ENCODE peak calls at places on chromosomes 5 and 9, in seven cellular contexts. One of them, this sample, is unnamed. For H3K4me1, the result is how much of the 10 kb centered on the place peaks cover.

GRCh38 chr9:128078504-128079434 is 10.7 kb downstream of the SLC25A25 start:
- DNase-seq in tibial nerve: no peak
- DNase-seq in kidney: no peak
- DNase-seq in CD8-positive, alpha-beta memory T cell: no peak
- DNase-seq in heart left ventricle: no peak
- DNase-seq in transverse colon: peak
- DNase-seq in A549: peak
- DNase-seq in this sample: no peak

GRCh38 chr9:76419782-76420380 is 25.7 kb upstream of the RFK start:
- DNase-seq in tibial nerve: no peak
- DNase-seq in kidney: no peak
- DNase-seq in CD8-positive, alpha-beta memory T cell: no peak
- DNase-seq in heart left ventricle: no peak
- DNase-seq in transverse colon: no peak
- DNase-seq in A549: peak
- DNase-seq in this sample: peak

GRCh38 chr5:125189451-125190051 is 443.1 kb upstream of the ZNF608 start:
- DNase-seq in tibial nerve: no peak
- DNase-seq in kidney: no peak
- DNase-seq in CD8-positive, alpha-beta memory T cell: no peak
- DNase-seq in heart left ventricle: no peak
- DNase-seq in transverse colon: no peak
- DNase-seq in A549: no peak
- DNase-seq in this sample: no peak

GRCh38 chr9:134631881-134632280 is 9.7 kb upstream of the COL5A1 start:
- DNase-seq in tibial nerve: no peak
- DNase-seq in kidney: peak
- DNase-seq in CD8-positive, alpha-beta memory T cell: no peak
- DNase-seq in heart left ventricle: no peak
- DNase-seq in transverse colon: no peak
- DNase-seq in A549: no peak
- DNase-seq in this sample: no peak

GRCh38 chr9:36194326-36195000 is 3.7 kb downstream of the CLTA start:
- DNase-seq in tibial nerve: no peak
- DNase-seq in kidney: no peak
- DNase-seq in CD8-positive, alpha-beta memory T cell: no peak
- DNase-seq in heart left ventricle: no peak
- DNase-seq in transverse colon: no peak
- DNase-seq in A549: no peak
- DNase-seq in this sample: no peak

GRCh38 chr9:109052416-109052815 is 39.1 kb upstream of the CTNNAL1 start:
- DNase-seq in tibial nerve: no peak
- DNase-seq in kidney: no peak
- DNase-seq in CD8-positive, alpha-beta memory T cell: no peak
- DNase-seq in heart left ventricle: no peak
- DNase-seq in transverse colon: no peak
- DNase-seq in A549: no peak
- DNase-seq in this sample: no peak

GRCh38 chr5:9440517-9440916 is 105.4 kb downstream of the SEMA5A start:
- DNase-seq in tibial nerve: no peak
- DNase-seq in kidney: no peak
- DNase-seq in CD8-positive, alpha-beta memory T cell: no peak
- DNase-seq in heart left ventricle: no peak
- DNase-seq in transverse colon: no peak
- DNase-seq in A549: no peak
- DNase-seq in this sample: peak

GRCh38 chr5:94223231-94223630 is 395.2 kb downstream of the KIAA0825 start:
- DNase-seq in tibial nerve: no peak
- DNase-seq in kidney: no peak
- DNase-seq in CD8-positive, alpha-beta memory T cell: no peak
- DNase-seq in heart left ventricle: no peak
- DNase-seq in transverse colon: no peak
- DNase-seq in A549: no peak
- DNase-seq in this sample: no peak

DNA sequence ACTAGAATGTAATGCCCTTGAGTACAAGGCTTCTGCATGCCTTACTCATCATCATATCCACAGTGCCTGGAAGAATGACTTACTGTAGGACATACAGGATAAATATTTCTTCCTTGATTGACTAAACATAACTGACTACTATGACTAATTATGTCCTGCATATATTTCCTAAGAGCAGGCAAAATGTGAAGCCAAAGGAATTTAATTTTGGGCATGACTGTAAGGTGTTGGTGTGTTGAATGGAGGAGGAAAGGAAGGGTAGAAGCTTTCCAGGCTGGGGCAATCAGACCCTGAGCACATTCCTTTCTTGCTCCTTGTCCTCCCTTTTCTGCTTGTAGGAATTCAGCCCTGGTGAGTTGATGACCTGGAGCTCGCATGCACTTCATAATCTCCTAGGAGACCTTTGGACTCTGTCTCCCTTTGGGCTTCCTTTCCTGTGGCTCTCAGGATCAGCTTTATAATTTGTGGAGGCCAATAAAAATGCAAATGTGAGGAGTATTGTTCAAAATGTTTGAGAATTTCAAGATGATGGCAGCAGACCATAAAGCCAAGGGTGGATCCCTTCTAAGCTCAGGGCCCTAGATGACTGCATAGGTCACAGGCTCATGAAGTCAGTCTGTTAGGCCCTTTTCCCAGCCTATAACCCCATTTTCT is 174.0 kb downstream of the HMHB1 start:
- DNase-seq in tibial nerve: no peak
- DNase-seq in kidney: no peak
- DNase-seq in CD8-positive, alpha-beta memory T cell: no peak
- DNase-seq in heart left ventricle: no peak
- DNase-seq in transverse colon: peak
- DNase-seq in A549: no peak
- DNase-seq in this sample: no peak
- H3K4me1 ChIP-seq in tibial nerve: under half
- H3K4me1 ChIP-seq in kidney: under half
- H3K4me1 ChIP-seq in CD8-positive, alpha-beta memory T cell: under half
- H3K4me1 ChIP-seq in heart left ventricle: under half
- H3K4me1 ChIP-seq in transverse colon: under half
- H3K4me1 ChIP-seq in A549: under half
- H3K4me1 ChIP-seq in this sample: under half

DNA sequence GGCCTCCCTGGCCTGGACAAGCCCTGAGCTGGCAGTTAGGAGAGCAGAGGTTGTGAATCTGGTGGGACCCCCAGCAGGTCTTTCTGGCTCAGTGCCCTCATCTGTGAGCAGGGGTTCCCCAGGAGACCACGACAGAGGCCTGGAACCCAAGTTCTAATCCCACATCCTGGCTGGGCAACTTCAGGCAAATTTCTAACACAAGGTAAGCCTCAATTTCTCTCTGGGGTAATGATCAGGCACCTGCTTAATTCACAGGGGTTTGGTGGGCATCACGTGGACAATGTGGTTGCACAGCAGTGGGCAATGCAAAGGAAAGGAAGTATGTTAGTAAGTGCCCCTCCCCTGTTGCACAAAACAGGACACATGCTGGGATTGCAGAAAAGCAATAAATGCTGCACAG is 1.9 kb upstream of the KCNIP1 start:
- DNase-seq in tibial nerve: no peak
- DNase-seq in kidney: no peak
- DNase-seq in CD8-positive, alpha-beta memory T cell: no peak
- DNase-seq in heart left ventricle: no peak
- DNase-seq in transverse colon: no peak
- DNase-seq in A549: no peak
- DNase-seq in this sample: no peak
- H3K4me3 ChIP-seq in tibial nerve: no peak
- H3K4me3 ChIP-seq in kidney: no peak
- H3K4me3 ChIP-seq in CD8-positive, alpha-beta memory T cell: no peak
- H3K4me3 ChIP-seq in heart left ventricle: no peak
- H3K4me3 ChIP-seq in transverse colon: no peak
- H3K4me3 ChIP-seq in A549: no peak
- H3K4me3 ChIP-seq in this sample: no peak

DNA sequence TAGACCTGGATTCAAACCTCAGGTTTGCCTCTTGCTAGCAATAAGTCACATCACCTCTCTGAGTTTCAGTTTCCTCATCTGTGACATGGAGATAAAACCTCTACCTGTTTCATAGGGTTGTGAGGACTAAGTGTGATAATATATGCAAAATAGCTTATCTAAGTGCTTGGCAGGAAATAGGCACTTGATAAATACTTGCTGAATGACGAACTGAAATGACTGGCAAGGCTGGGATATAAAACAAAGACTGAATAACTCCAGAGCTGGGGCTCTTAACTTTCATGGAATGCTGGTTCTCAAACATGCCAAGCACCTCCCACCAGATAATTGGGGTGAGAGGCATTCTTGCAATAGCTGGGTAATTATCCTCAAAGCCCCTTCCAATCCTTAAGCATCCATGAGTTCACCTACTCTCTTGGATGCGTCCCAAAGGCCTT is 87.6 kb downstream of the ADRB2 start:
- DNase-seq in tibial nerve: no peak
- DNase-seq in kidney: no peak
- DNase-seq in CD8-positive, alpha-beta memory T cell: no peak
- DNase-seq in heart left ventricle: no peak
- DNase-seq in transverse colon: no peak
- DNase-seq in A549: no peak
- DNase-seq in this sample: peak
- H3K4me1 ChIP-seq in tibial nerve: under half
- H3K4me1 ChIP-seq in kidney: under half
- H3K4me1 ChIP-seq in CD8-positive, alpha-beta memory T cell: under half
- H3K4me1 ChIP-seq in heart left ventricle: under half
- H3K4me1 ChIP-seq in transverse colon: under half
- H3K4me1 ChIP-seq in A549: under half
- H3K4me1 ChIP-seq in this sample: half or more

GRCh38 chr9:136643596-136644342 is 18.9 kb upstream of the EGFL7 start:
- DNase-seq in tibial nerve: no peak
- DNase-seq in kidney: peak
- DNase-seq in CD8-positive, alpha-beta memory T cell: no peak
- DNase-seq in heart left ventricle: peak
- DNase-seq in transverse colon: no peak
- DNase-seq in A549: no peak
- DNase-seq in this sample: no peak
- H3K4me3 ChIP-seq in tibial nerve: no peak
- H3K4me3 ChIP-seq in kidney: peak
- H3K4me3 ChIP-seq in CD8-positive, alpha-beta memory T cell: peak
- H3K4me3 ChIP-seq in heart left ventricle: peak
- H3K4me3 ChIP-seq in transverse colon: no peak
- H3K4me3 ChIP-seq in A549: peak
- H3K4me3 ChIP-seq in this sample: no peak

GRCh38 chr9:90827181-90827866 is 25.7 kb downstream of the SYK start:
- DNase-seq in tibial nerve: no peak
- DNase-seq in kidney: no peak
- DNase-seq in CD8-positive, alpha-beta memory T cell: no peak
- DNase-seq in heart left ventricle: no peak
- DNase-seq in transverse colon: peak
- DNase-seq in A549: no peak
- DNase-seq in this sample: no peak

GRCh38 chr9:90835206-90835605 is 33.6 kb downstream of the SYK start:
- DNase-seq in tibial nerve: no peak
- DNase-seq in kidney: no peak
- DNase-seq in CD8-positive, alpha-beta memory T cell: no peak
- DNase-seq in heart left ventricle: no peak
- DNase-seq in transverse colon: no peak
- DNase-seq in A549: no peak
- DNase-seq in this sample: no peak

GRCh38 chr9:90832251-90832650 is 30.6 kb downstream of the SYK start:
- DNase-seq in tibial nerve: no peak
- DNase-seq in kidney: no peak
- DNase-seq in CD8-positive, alpha-beta memory T cell: no peak
- DNase-seq in heart left ventricle: no peak
- DNase-seq in transverse colon: no peak
- DNase-seq in A549: no peak
- DNase-seq in this sample: no peak

GRCh38 chr9:90830051-90830450 is 28.4 kb downstream of the SYK start:
- DNase-seq in tibial nerve: no peak
- DNase-seq in kidney: no peak
- DNase-seq in CD8-positive, alpha-beta memory T cell: no peak
- DNase-seq in heart left ventricle: no peak
- DNase-seq in transverse colon: no peak
- DNase-seq in A549: no peak
- DNase-seq in this sample: no peak

GRCh38 chr9:90830977-90831376 is 29.4 kb downstream of the SYK start:
- DNase-seq in tibial nerve: no peak
- DNase-seq in kidney: no peak
- DNase-seq in CD8-positive, alpha-beta memory T cell: no peak
- DNase-seq in heart left ventricle: no peak
- DNase-seq in transverse colon: no peak
- DNase-seq in A549: no peak
- DNase-seq in this sample: no peak
- H3K4me1 ChIP-seq in tibial nerve: under half
- H3K4me1 ChIP-seq in kidney: under half
- H3K4me1 ChIP-seq in CD8-positive, alpha-beta memory T cell: under half
- H3K4me1 ChIP-seq in heart left ventricle: under half
- H3K4me1 ChIP-seq in transverse colon: under half
- H3K4me1 ChIP-seq in A549: under half
- H3K4me1 ChIP-seq in this sample: under half

GRCh38 chr9:137236936-137237421 is 4.1 kb upstream of the TUBB4B start:
- DNase-seq in tibial nerve: no peak
- DNase-seq in kidney: no peak
- DNase-seq in CD8-positive, alpha-beta memory T cell: no peak
- DNase-seq in heart left ventricle: no peak
- DNase-seq in transverse colon: no peak
- DNase-seq in A549: no peak
- DNase-seq in this sample: no peak

GRCh38 chr9:137236238-137236935 is 4.7 kb upstream of the TUBB4B start:
- DNase-seq in tibial nerve: peak
- DNase-seq in kidney: peak
- DNase-seq in CD8-positive, alpha-beta memory T cell: peak
- DNase-seq in heart left ventricle: peak
- DNase-seq in transverse colon: peak
- DNase-seq in A549: peak
- DNase-seq in this sample: peak

GRCh38 chr9:137234758-137235423 is 4.2 kb downstream of the SLC34A3 start:
- DNase-seq in tibial nerve: no peak
- DNase-seq in kidney: no peak
- DNase-seq in CD8-positive, alpha-beta memory T cell: no peak
- DNase-seq in heart left ventricle: no peak
- DNase-seq in transverse colon: no peak
- DNase-seq in A549: no peak
- DNase-seq in this sample: no peak

GRCh38 chr9:137234055-137234697 is 3.5 kb downstream of the SLC34A3 start:
- DNase-seq in tibial nerve: no peak
- DNase-seq in kidney: no peak
- DNase-seq in CD8-positive, alpha-beta memory T cell: no peak
- DNase-seq in heart left ventricle: no peak
- DNase-seq in transverse colon: no peak
- DNase-seq in A549: no peak
- DNase-seq in this sample: no peak

DNA sequence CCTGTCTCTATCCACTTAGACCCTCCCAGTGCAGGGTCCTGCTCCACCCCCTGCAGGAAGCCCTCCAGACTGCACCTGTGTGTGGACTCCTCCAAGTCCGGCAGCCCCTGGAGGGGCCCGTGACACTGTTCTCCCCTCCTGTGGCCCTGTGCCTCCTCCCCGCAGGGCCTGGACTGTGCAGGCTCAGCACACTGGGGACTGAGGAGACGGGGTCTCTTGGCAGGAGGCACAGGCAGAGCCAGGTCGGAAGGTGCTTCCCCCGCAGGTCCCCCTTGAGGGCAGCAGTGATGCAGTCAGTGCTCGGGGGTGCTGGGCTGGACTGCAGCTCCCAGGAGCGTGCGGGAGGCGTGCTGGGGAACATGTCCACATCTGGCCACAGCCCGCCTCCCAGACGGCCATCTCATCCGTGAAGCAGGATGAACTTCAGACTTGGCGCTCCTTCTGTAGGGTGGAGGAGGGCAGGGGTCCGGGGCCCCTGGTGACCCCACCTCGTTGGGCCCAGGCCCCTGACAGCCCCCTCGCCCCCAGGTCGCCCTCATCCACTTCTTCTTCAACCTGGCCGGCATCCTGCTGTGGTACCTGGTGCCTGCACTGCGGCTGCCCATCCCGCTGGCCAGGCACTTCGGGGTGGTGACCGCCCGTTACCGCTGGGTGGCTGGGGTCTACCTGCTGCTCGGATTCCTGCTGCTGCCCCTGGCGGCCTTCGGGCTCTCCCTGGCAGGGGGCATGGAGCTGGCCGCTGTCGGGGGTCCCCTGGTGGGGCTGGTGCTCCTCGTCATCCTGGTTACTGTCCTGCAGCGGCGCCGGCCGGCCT is 4.9 kb downstream of the SLC34A3 start:
- DNase-seq in tibial nerve: no peak
- DNase-seq in kidney: no peak
- DNase-seq in CD8-positive, alpha-beta memory T cell: no peak
- DNase-seq in heart left ventricle: no peak
- DNase-seq in transverse colon: no peak
- DNase-seq in A549: no peak
- DNase-seq in this sample: no peak
- H3K4me3 ChIP-seq in tibial nerve: no peak
- H3K4me3 ChIP-seq in kidney: no peak
- H3K4me3 ChIP-seq in CD8-positive, alpha-beta memory T cell: no peak
- H3K4me3 ChIP-seq in heart left ventricle: peak
- H3K4me3 ChIP-seq in transverse colon: no peak
- H3K4me3 ChIP-seq in A549: no peak
- H3K4me3 ChIP-seq in this sample: no peak